ENCODE peak calls at places on chromosomes 11 and 22, in seven cellular contexts. One of them, this sample, is unnamed.

GRCh38 chr11:90614318-90614717 is 391.5 kb upstream of the CHORDC1 start:
- DNase-seq in amniotic stem cell: no peak
- DNase-seq in osteocyte: no peak
- DNase-seq in NCI-H748 treated with DMSO at 0.1 percent for 48 hours: no peak
- DNase-seq in HTR-8/SVneo: no peak
- DNase-seq in thyroid gland: no peak
- DNase-seq in NCI-H1694: no peak
- DNase-seq in this sample: no peak

GRCh38 chr11:112794321-112794720 is 166.9 kb upstream of the NCAM1 start:
- DNase-seq in osteocyte: no peak
- DNase-seq in amniotic stem cell: no peak
- DNase-seq in thyroid gland: no peak
- DNase-seq in HTR-8/SVneo: no peak
- DNase-seq in NCI-H748 treated with DMSO at 0.1 percent for 48 hours: no peak
- DNase-seq in NCI-H1694: no peak
- DNase-seq in this sample: no peak

GRCh38 chr22:31692186-31692886 is 30.3 kb upstream of the PISD start:
- DNase-seq in amniotic stem cell: no peak
- DNase-seq in HTR-8/SVneo: no peak
- DNase-seq in NCI-H1694: no peak
- DNase-seq in thyroid gland: no peak
- DNase-seq in osteocyte: no peak
- DNase-seq in NCI-H748 treated with DMSO at 0.1 percent for 48 hours: no peak
- DNase-seq in this sample: no peak

GRCh38 chr22:45692549-45692948 is 20.9 kb downstream of the ATXN10 start:
- DNase-seq in NCI-H1694: no peak
- DNase-seq in thyroid gland: no peak
- DNase-seq in osteocyte: no peak
- DNase-seq in amniotic stem cell: no peak
- DNase-seq in HTR-8/SVneo: no peak
- DNase-seq in NCI-H748 treated with DMSO at 0.1 percent for 48 hours: no peak
- DNase-seq in this sample: no peak

GRCh38 chr11:94199367-94200130 is 70.9 kb downstream of the PANX1 start:
- DNase-seq in NCI-H1694: no peak
- DNase-seq in HTR-8/SVneo: no peak
- DNase-seq in amniotic stem cell: no peak
- DNase-seq in NCI-H748 treated with DMSO at 0.1 percent for 48 hours: no peak
- DNase-seq in osteocyte: no peak
- DNase-seq in thyroid gland: no peak
- DNase-seq in this sample: no peak

GRCh38 chr22:43832393-43833265 is 20.5 kb upstream of the EFCAB6 start:
- DNase-seq in NCI-H748 treated with DMSO at 0.1 percent for 48 hours: no peak
- DNase-seq in NCI-H1694: no peak
- DNase-seq in osteocyte: no peak
- DNase-seq in HTR-8/SVneo: no peak
- DNase-seq in thyroid gland: no peak
- DNase-seq in amniotic stem cell: no peak
- DNase-seq in this sample: no peak

GRCh38 chr11:63680842-63681207 is 475 bp upstream of the RTN3 start:
- DNase-seq in osteocyte: no peak
- DNase-seq in thyroid gland: no peak
- DNase-seq in amniotic stem cell: no peak
- DNase-seq in HTR-8/SVneo: peak
- DNase-seq in NCI-H1694: peak
- DNase-seq in NCI-H748 treated with DMSO at 0.1 percent for 48 hours: no peak
- DNase-seq in this sample: no peak

GRCh38 chr22:48919187-48919590 is 908.5 kb downstream of the BRD1 start:
- DNase-seq in NCI-H1694: peak
- DNase-seq in osteocyte: peak
- DNase-seq in NCI-H748 treated with DMSO at 0.1 percent for 48 hours: peak
- DNase-seq in amniotic stem cell: no peak
- DNase-seq in thyroid gland: no peak
- DNase-seq in HTR-8/SVneo: no peak
- DNase-seq in this sample: no peak

GRCh38 chr11:128405693-128406364 is 181.5 kb downstream of the ETS1 start:
- DNase-seq in thyroid gland: no peak
- DNase-seq in NCI-H748 treated with DMSO at 0.1 percent for 48 hours: no peak
- DNase-seq in osteocyte: no peak
- DNase-seq in amniotic stem cell: no peak
- DNase-seq in HTR-8/SVneo: no peak
- DNase-seq in NCI-H1694: no peak
- DNase-seq in this sample: no peak

GRCh38 chr22:26174280-26174679 is 5.0 kb downstream of the SEZ6L start:
- DNase-seq in NCI-H748 treated with DMSO at 0.1 percent for 48 hours: no peak
- DNase-seq in NCI-H1694: peak
- DNase-seq in osteocyte: no peak
- DNase-seq in thyroid gland: no peak
- DNase-seq in HTR-8/SVneo: no peak
- DNase-seq in amniotic stem cell: no peak
- DNase-seq in this sample: no peak

GRCh38 chr11:112529071-112529470 is 268.4 kb upstream of the PLET1 start:
- DNase-seq in HTR-8/SVneo: no peak
- DNase-seq in thyroid gland: no peak
- DNase-seq in osteocyte: no peak
- DNase-seq in NCI-H1694: no peak
- DNase-seq in NCI-H748 treated with DMSO at 0.1 percent for 48 hours: no peak
- DNase-seq in amniotic stem cell: no peak
- DNase-seq in this sample: no peak

GRCh38 chr11:119195680-119196079 is 10.4 kb downstream of the NHERF4 start:
- DNase-seq in HTR-8/SVneo: no peak
- DNase-seq in NCI-H748 treated with DMSO at 0.1 percent for 48 hours: no peak
- DNase-seq in amniotic stem cell: peak
- DNase-seq in NCI-H1694: no peak
- DNase-seq in thyroid gland: peak
- DNase-seq in osteocyte: no peak
- DNase-seq in this sample: no peak

GRCh38 chr11:56967726-56968125 is 21.0 kb upstream of the OR5AK2 start:
- DNase-seq in NCI-H1694: no peak
- DNase-seq in amniotic stem cell: no peak
- DNase-seq in NCI-H748 treated with DMSO at 0.1 percent for 48 hours: no peak
- DNase-seq in thyroid gland: no peak
- DNase-seq in HTR-8/SVneo: no peak
- DNase-seq in osteocyte: no peak
- DNase-seq in this sample: no peak

GRCh38 chr11:106691807-106692365 is 326.4 kb downstream of the GUCY1A2 start:
- DNase-seq in NCI-H1694: no peak
- DNase-seq in HTR-8/SVneo: no peak
- DNase-seq in NCI-H748 treated with DMSO at 0.1 percent for 48 hours: no peak
- DNase-seq in osteocyte: no peak
- DNase-seq in amniotic stem cell: no peak
- DNase-seq in thyroid gland: no peak
- DNase-seq in this sample: no peak

GRCh38 chr11:2731285-2732125 is 31.7 kb upstream of the KCNQ1OT1 start:
- DNase-seq in amniotic stem cell: no peak
- DNase-seq in NCI-H1694: no peak
- DNase-seq in thyroid gland: no peak
- DNase-seq in NCI-H748 treated with DMSO at 0.1 percent for 48 hours: no peak
- DNase-seq in osteocyte: no peak
- DNase-seq in HTR-8/SVneo: no peak
- DNase-seq in this sample: no peak

GRCh38 chr11:19511413-19512183 is 201.0 kb upstream of the NAV2 start:
- DNase-seq in NCI-H1694: peak
- DNase-seq in amniotic stem cell: no peak
- DNase-seq in osteocyte: no peak
- DNase-seq in NCI-H748 treated with DMSO at 0.1 percent for 48 hours: peak
- DNase-seq in HTR-8/SVneo: no peak
- DNase-seq in thyroid gland: peak
- DNase-seq in this sample: no peak

GRCh38 chr11:64562723-64563351 is 28.2 kb upstream of the SLC22A12 start:
- DNase-seq in amniotic stem cell: no peak
- DNase-seq in HTR-8/SVneo: no peak
- DNase-seq in thyroid gland: no peak
- DNase-seq in NCI-H748 treated with DMSO at 0.1 percent for 48 hours: no peak
- DNase-seq in NCI-H1694: no peak
- DNase-seq in osteocyte: no peak
- DNase-seq in this sample: no peak

GRCh38 chr11:59172345-59173079 is 580 bp downstream of the DTX4 start:
- DNase-seq in HTR-8/SVneo: no peak
- DNase-seq in NCI-H1694: no peak
- DNase-seq in thyroid gland: peak
- DNase-seq in amniotic stem cell: no peak
- DNase-seq in NCI-H748 treated with DMSO at 0.1 percent for 48 hours: no peak
- DNase-seq in osteocyte: no peak
- DNase-seq in this sample: no peak

GRCh38 chr11:78228467-78228866 is 39.7 kb downstream of the USP35 start:
- DNase-seq in NCI-H748 treated with DMSO at 0.1 percent for 48 hours: peak
- DNase-seq in osteocyte: no peak
- DNase-seq in NCI-H1694: peak
- DNase-seq in HTR-8/SVneo: peak
- DNase-seq in amniotic stem cell: peak
- DNase-seq in thyroid gland: no peak
- DNase-seq in this sample: no peak

GRCh38 chr11:58576792-58577440 is 1.3 kb upstream of the LPXN start:
- DNase-seq in HTR-8/SVneo: peak
- DNase-seq in amniotic stem cell: no peak
- DNase-seq in NCI-H748 treated with DMSO at 0.1 percent for 48 hours: peak
- DNase-seq in thyroid gland: peak
- DNase-seq in osteocyte: no peak
- DNase-seq in NCI-H1694: no peak
- DNase-seq in this sample: no peak

GRCh38 chr11:9280655-9281301 is 15.6 kb upstream of the DENND5A start:
- DNase-seq in thyroid gland: no peak
- DNase-seq in osteocyte: peak
- DNase-seq in HTR-8/SVneo: peak
- DNase-seq in NCI-H748 treated with DMSO at 0.1 percent for 48 hours: no peak
- DNase-seq in amniotic stem cell: no peak
- DNase-seq in NCI-H1694: no peak
- DNase-seq in this sample: no peak

GRCh38 chr11:60931897-60932296 is 7.6 kb downstream of the TMEM132A start:
- DNase-seq in amniotic stem cell: no peak
- DNase-seq in HTR-8/SVneo: no peak
- DNase-seq in NCI-H748 treated with DMSO at 0.1 percent for 48 hours: no peak
- DNase-seq in osteocyte: no peak
- DNase-seq in thyroid gland: no peak
- DNase-seq in NCI-H1694: no peak
- DNase-seq in this sample: no peak

GRCh38 chr22:33332538-33332937 is 274.4 kb upstream of the SYN3 start:
- DNase-seq in osteocyte: no peak
- DNase-seq in NCI-H1694: no peak
- DNase-seq in amniotic stem cell: no peak
- DNase-seq in NCI-H748 treated with DMSO at 0.1 percent for 48 hours: no peak
- DNase-seq in HTR-8/SVneo: no peak
- DNase-seq in thyroid gland: no peak
- DNase-seq in this sample: no peak

This sample was measured in activated gamma-delta T cell.